ENCODE peak calls at places on chromosomes 2 and 18, in five cellular contexts. T is HCT116, Y is K562, I is SK-N-SH, J is HepG2. B is an unnamed sample.

GRCh38 chr2:88131201-88131998 is 3.5 kb upstream of the FABP1 start:
- DNase-seq in T (no peak), Y (no peak), I (no peak), J (peak), B (no peak)

GRCh38 chr2:5070257-5070656 is 621.9 kb upstream of the SOX11 start:
- DNase-seq in T (no peak), Y (no peak), I (no peak), J (no peak), B (no peak)

GRCh38 chr18:49464718-49465598 is 4.5 kb upstream of the DYM start:
- DNase-seq in T (no peak), Y (no peak), I (no peak), J (no peak), B (no peak)

GRCh38 chr18:7895346-7895745 is 328.2 kb downstream of the PTPRM start:
- DNase-seq in T (no peak), Y (no peak), I (no peak), J (no peak), B (no peak)

GRCh38 chr2:24834733-24835395 is 41.6 kb downstream of the CENPO start:
- DNase-seq in T (no peak), Y (no peak), I (no peak), J (no peak), B (no peak)

GRCh38 chr2:96158554-96158940 is 13.3 kb upstream of the DUSP2 start:
- DNase-seq in T (no peak), Y (no peak), I (no peak), J (no peak), B (no peak)

GRCh38 chr18:11324956-11325873 is 175.8 kb upstream of the PIEZO2 start:
- DNase-seq in T (no peak), Y (no peak), I (no peak), J (peak), B (peak)

GRCh38 chr2:50591642-50592041 is 440.3 kb downstream of the NRXN1 start:
- DNase-seq in T (no peak), Y (no peak), I (no peak), J (no peak), B (no peak)

GRCh38 chr18:13544953-13545352 is 181.4 kb downstream of the FAM210A start:
- DNase-seq in T (no peak), Y (no peak), I (no peak), J (no peak), B (no peak)

GRCh38 chr2:28004086-28004485 is 113.6 kb downstream of the BABAM2 start:
- DNase-seq in T (no peak), Y (no peak), I (no peak), J (no peak), B (no peak)

GRCh38 chr2:209938906-209939305 is 63.5 kb upstream of the RPE start:
- DNase-seq in T (no peak), Y (no peak), I (no peak), J (no peak), B (no peak)

GRCh38 chr2:164220250-164220649 is 401.0 kb downstream of the GRB14 start:
- DNase-seq in T (no peak), Y (no peak), I (no peak), J (no peak), B (no peak)

GRCh38 chr18:47882641-47883040 is 47.8 kb downstream of the SMAD2 start:
- DNase-seq in T (no peak), Y (no peak), I (no peak), J (no peak), B (no peak)

GRCh38 chr2:158381978-158382377 is 74.6 kb downstream of the CCDC148 start:
- DNase-seq in T (no peak), Y (no peak), I (no peak), J (no peak), B (no peak)

GRCh38 chr2:120245520-120245835 is 7.2 kb upstream of the RALB start:
- DNase-seq in T (no peak), Y (no peak), I (no peak), J (peak), B (no peak)

GRCh38 chr2:8847400-8847799 is 10.0 kb upstream of the KIDINS220 start:
- DNase-seq in T (no peak), Y (no peak), I (no peak), J (no peak), B (no peak)

GRCh38 chr2:196369967-196370366 is 198.6 kb upstream of the STK17B start:
- DNase-seq in T (no peak), Y (no peak), I (no peak), J (no peak), B (no peak)

GRCh38 chr2:234324151-234324550 is 172.7 kb downstream of the ARL4C start:
- DNase-seq in T (no peak), Y (no peak), I (no peak), J (no peak), B (no peak)

GRCh38 chr2:29108225-29108624 is 7.0 kb upstream of the CLIP4 start:
- DNase-seq in T (peak), Y (no peak), I (no peak), J (peak), B (no peak)

GRCh38 chr2:239816571-239816970 is 208.6 kb downstream of the NDUFA10 start:
- DNase-seq in T (no peak), Y (no peak), I (no peak), J (no peak), B (no peak)
- TF ChIP-seq CTCF in T (no peak), Y (no peak), I (no peak), J (no peak), B (no peak)

GRCh38 chr2:128421286-128421685 is 102.6 kb upstream of the HS6ST1 start:
- DNase-seq in T (no peak), Y (no peak), I (no peak), J (no peak), B (no peak)

GRCh38 chr2:128420131-128420530 is 101.5 kb upstream of the HS6ST1 start:
- DNase-seq in T (no peak), Y (no peak), I (no peak), J (no peak), B (no peak)

GRCh38 chr2:128421861-128422311 is 103.2 kb upstream of the HS6ST1 start:
- DNase-seq in T (no peak), Y (no peak), I (no peak), J (no peak), B (no peak)

GRCh38 chr2:128422571-128422970 is 103.9 kb upstream of the HS6ST1 start:
- DNase-seq in T (no peak), Y (no peak), I (no peak), J (no peak), B (no peak)

DNA sequence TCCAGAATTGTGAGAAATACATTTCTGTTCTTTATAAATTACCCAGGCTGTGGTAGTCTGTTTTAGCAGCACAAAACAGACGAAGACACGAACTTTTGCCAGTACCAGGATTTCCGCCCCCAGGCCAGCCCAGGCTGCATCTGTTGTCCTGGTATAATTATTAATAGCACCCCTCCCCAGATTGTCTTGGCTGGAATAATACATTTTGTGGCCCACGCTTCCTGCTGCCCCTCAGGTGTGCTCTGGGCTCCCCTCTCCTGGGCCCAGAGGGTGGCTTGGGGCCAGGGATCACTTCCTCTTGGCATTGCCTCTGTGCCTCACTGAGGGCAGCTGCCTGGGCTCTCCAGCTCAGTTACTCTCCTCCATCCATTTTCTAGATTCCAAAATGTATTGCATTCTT is 102.1 kb upstream of the HS6ST1 start:
- DNase-seq in T (no peak), Y (no peak), I (peak), J (no peak), B (no peak)
- TF ChIP-seq YY1 in T (no peak), Y (no peak), I (no peak), J (no peak), B (no peak)

GRCh38 chr18:37783771-37784170 is 218.2 kb upstream of the CELF4 start:
- DNase-seq in T (no peak), Y (no peak), I (no peak), J (no peak), B (no peak)

GRCh38 chr18:37779220-37779619 is 213.6 kb upstream of the CELF4 start:
- DNase-seq in T (no peak), Y (no peak), I (no peak), J (no peak), B (no peak)

GRCh38 chr18:37778417-37779165 is 213.0 kb upstream of the CELF4 start:
- DNase-seq in T (peak), Y (peak), I (peak), J (peak), B (no peak)
- TF ChIP-seq CTCF in T (peak), Y (peak), I (peak), J (peak), B (peak)

GRCh38 chr2:215659650-215660049 is 223.8 kb upstream of the FN1 start:
- DNase-seq in T (no peak), Y (no peak), I (no peak), J (no peak), B (no peak)

GRCh38 chr2:215658635-215659305 is 222.9 kb upstream of the FN1 start:
- DNase-seq in T (no peak), Y (no peak), I (no peak), J (no peak), B (no peak)

GRCh38 chr2:215660687-215661086 is 224.8 kb upstream of the FN1 start:
- DNase-seq in T (no peak), Y (no peak), I (no peak), J (no peak), B (no peak)

GRCh38 chr2:215654177-215654850 is 218.4 kb upstream of the FN1 start:
- DNase-seq in T (no peak), Y (no peak), I (no peak), J (no peak), B (no peak)

GRCh38 chr2:215657844-215658243 is 222.0 kb upstream of the FN1 start:
- DNase-seq in T (no peak), Y (no peak), I (no peak), J (no peak), B (no peak)
- TF ChIP-seq YY1 in T (no peak), Y (no peak), I (no peak), J (no peak), B (no peak)

DNA sequence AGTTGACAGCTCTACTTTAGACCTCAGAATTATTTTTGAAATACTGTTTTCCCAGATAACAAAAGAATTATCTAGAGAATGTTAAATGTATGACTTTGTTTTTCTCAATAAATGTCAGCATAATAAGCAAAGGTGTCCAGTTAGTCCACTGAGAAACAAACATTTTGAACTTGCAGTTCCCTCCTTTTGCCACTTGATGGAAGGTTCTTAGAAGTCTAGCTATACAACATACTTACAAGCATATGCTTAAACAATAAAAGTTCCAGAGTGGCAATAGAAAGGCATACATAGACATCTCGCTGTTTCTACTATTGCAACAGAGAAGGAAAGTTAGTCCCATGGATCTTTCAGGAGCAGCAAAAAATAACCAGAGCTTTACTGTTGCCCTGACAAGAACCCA is 11.8 kb downstream of the NDUFA10 start:
- DNase-seq in T (no peak), Y (no peak), I (no peak), J (no peak), B (no peak)
- TF ChIP-seq CTCF in T (peak), Y (no peak), I (peak), J (no peak), B (peak)

GRCh38 chr18:63545094-63545493 is 2.9 kb downstream of the SERPINB12 start:
- DNase-seq in T (no peak), Y (no peak), I (no peak), J (no peak), B (no peak)

GRCh38 chr18:63534615-63535014 is 7.6 kb upstream of the SERPINB12 start:
- DNase-seq in T (no peak), Y (no peak), I (no peak), J (no peak), B (no peak)

GRCh38 chr18:63544017-63544416 is 1.8 kb downstream of the SERPINB12 start:
- DNase-seq in T (no peak), Y (no peak), I (no peak), J (no peak), B (no peak)

GRCh38 chr18:63542069-63542468 is at the start of gene SERPINB12:
- DNase-seq in T (no peak), Y (no peak), I (no peak), J (no peak), B (no peak)

DNA sequence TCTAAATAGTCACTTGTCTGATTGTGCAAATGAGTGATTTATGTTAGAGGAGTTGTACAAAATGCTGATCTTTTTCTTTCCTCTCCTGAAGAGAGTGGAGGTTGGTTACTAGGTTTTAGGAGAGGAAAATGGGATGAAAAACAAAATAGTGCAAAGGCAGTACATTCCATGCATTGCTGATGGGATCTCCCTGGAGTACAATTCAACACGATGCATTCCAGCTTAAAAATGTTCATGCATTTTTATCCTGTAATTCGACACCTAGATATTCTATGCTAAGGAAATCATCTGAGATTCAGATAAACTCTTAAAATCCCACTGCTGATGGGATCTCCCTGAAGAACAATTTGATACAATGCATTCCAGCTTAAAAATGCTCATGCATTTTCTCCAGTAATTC is 2.0 kb upstream of the SERPINB12 start:
- DNase-seq in T (no peak), Y (no peak), I (no peak), J (no peak), B (no peak)
- TF ChIP-seq YY1 in T (no peak), Y (no peak), I (no peak), J (no peak), B (no peak)

GRCh38 chr2:224749136-224749535 is 33.0 kb upstream of the CCDC195 start:
- DNase-seq in T (no peak), Y (no peak), I (no peak), J (no peak), B (no peak)
- TF ChIP-seq CTCF in T (peak), Y (no peak), I (peak), J (no peak), B (no peak)